ENCODE peak calls at places on chromosome 20, in nine cellular contexts. O, J, P, E, Y, R, M, H and T are unnamed samples.

GRCh38 chr20:37755665-37756064 is 61.8 kb downstream of the CTNNBL1 start:
- DNase-seq in Y (no peak), R (no peak), M (no peak), O (peak; percentile 11), J (no peak), H (no peak), P (no peak), E (peak; percentile 32), T (no peak)

GRCh38 chr20:19936801-19937583 is 80.2 kb upstream of the NAA20 start:
- DNase-seq in E (no peak), R (no peak), J (no peak), Y (no peak), H (no peak), P (no peak), M (no peak), O (no peak), T (peak; percentile 23)

GRCh38 chr20:840858-841567 is 7.5 kb downstream of the FAM110A start:
- DNase-seq in H (no peak), E (no peak), P (peak; percentile 60), M (no peak), J (no peak), O (no peak), Y (no peak), R (no peak), T (no peak)

GRCh38 chr20:34998331-34998950 is 42.8 kb downstream of the MYH7B start:
- DNase-seq in Y (no peak), J (no peak), R (no peak), E (no peak), M (no peak), O (no peak), H (no peak), P (no peak), T (no peak)

GRCh38 chr20:50516935-50517816 is 7.0 kb downstream of the PTPN1 start:
- DNase-seq in H (no peak), J (no peak), M (no peak), E (no peak), O (no peak), P (no peak), Y (no peak), R (no peak), T (no peak)

GRCh38 chr20:19769516-19769915 is 11.5 kb downstream of the RIN2 start:
- DNase-seq in H (no peak), M (no peak), E (no peak), O (no peak), P (no peak), Y (no peak), R (no peak), J (no peak), T (no peak)

GRCh38 chr20:51306521-51307358 is 235.8 kb downstream of the NFATC2 start:
- DNase-seq in P (peak; percentile 86), Y (peak; percentile 78), M (no peak), O (peak; percentile 66), J (peak; percentile 40), E (no peak), R (peak; percentile 91), H (peak; percentile 74), T (peak; percentile 73)

GRCh38 chr20:1389703-1390385 is 3.0 kb downstream of the FKBP1A start:
- DNase-seq in E (no peak), J (no peak), P (no peak), H (no peak), M (no peak), Y (no peak), O (no peak), R (no peak), T (no peak)

GRCh38 chr20:10328897-10329255 is 105.1 kb downstream of the MKKS start:
- DNase-seq in J (no peak), P (no peak), R (no peak), H (no peak), Y (no peak), E (no peak), M (no peak), O (no peak), T (no peak)

GRCh38 chr20:22583773-22584629 is at the start of gene FOXA2:
- DNase-seq in P (no peak), R (no peak), H (no peak), M (no peak), Y (peak; percentile 3), O (peak; percentile 67), E (no peak), J (no peak), T (no peak)

GRCh38 chr20:22584630-22584921 is 204 bp upstream of the FOXA2 start:
- DNase-seq in E (no peak), R (no peak), H (no peak), Y (no peak), O (no peak), P (no peak), J (no peak), M (no peak), T (no peak)

GRCh38 chr20:22581437-22582385 is 2.7 kb downstream of the FOXA2 start:
- DNase-seq in E (no peak), M (no peak), Y (no peak), H (no peak), J (no peak), R (no peak), P (no peak), O (no peak), T (no peak)

GRCh38 chr20:22582960-22583772 is 1.2 kb downstream of the FOXA2 start:
- DNase-seq in H (no peak), R (no peak), P (no peak), E (no peak), M (no peak), Y (no peak), O (peak; percentile 48), J (no peak), T (no peak)

DNA sequence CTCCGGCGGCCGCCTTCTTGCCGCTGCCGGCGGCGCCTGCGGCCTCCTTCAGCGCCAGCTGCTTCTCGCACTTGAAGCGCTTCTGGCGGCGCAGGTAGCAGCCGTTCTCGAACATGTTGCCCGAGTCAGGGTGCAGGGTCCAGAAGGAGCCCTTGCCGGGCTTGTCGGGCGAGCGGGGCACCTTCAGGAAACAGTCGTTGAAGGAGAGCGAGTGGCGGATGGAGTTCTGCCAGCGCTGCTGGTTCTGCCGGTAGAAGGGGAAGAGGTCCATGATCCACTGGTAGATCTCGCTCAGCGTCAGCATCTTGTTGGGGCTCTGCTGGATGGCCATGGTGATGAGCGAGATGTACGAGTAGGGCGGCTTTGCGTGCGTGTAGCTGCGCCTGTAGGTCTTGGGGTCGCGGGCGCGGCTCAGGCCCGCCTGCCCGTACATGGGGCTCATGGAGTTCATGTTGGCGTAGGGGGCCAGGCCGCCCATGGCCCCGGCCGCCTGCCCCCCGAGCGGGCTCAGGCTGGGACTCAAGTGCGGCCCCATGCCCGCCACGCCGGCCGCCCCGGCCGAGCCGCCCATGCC is 1.9 kb downstream of the FOXA2 start:
- DNase-seq in J (no peak), Y (no peak), M (no peak), H (no peak), R (no peak), P (no peak), E (no peak), O (no peak), T (no peak)
- H3K4me3 ChIP-seq in J (no peak overlapping the region), Y (no peak overlapping the region), M (no peak overlapping the region), H (no peak overlapping the region), R (no peak overlapping the region), P (no peak overlapping the region), E (no peak overlapping the region), O (peak overlapping the region; percentile 72), T (no peak overlapping the region)

DNA sequence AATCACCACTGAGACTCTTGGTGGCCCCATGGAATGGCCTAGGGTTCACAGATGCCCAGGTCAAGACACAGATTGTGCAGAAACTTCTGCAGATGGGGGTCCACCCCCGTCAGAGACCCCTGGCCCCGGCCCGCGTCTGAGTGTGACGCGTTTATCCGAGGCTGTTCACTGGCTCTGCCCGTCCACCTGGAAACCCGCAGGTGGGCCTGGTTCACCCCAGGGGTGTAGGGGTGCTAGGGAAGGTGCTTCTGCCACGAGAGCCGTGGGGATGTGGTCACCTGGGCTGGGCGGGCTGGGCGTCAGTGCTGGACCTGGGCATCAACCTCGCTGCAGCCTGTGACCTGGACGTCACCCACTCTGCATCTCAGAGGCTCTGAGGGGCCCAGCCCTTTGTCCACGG is 39.5 kb upstream of the GATA5 start:
- DNase-seq in H (no peak), E (no peak), P (no peak), J (no peak), Y (no peak), O (no peak), M (no peak), R (no peak), T (no peak)
- H3K4me3 ChIP-seq in H (no peak overlapping the region), E (no peak overlapping the region), P (no peak overlapping the region), J (no peak overlapping the region), Y (no peak overlapping the region), O (no peak overlapping the region), M (no peak overlapping the region), R (no peak overlapping the region), T (no peak overlapping the region)

GRCh38 chr20:53914861-53915458 is 155.4 kb downstream of the BCAS1 start:
- DNase-seq in H (no peak), J (no peak), P (no peak), Y (peak; percentile 44), O (peak; percentile 31), E (no peak), R (no peak), M (no peak), T (no peak)
- H3K4me3 ChIP-seq in H (peak overlapping the region; percentile 92), J (peak overlapping the region; percentile 79), P (peak overlapping the region; percentile 72), Y (peak overlapping the region; percentile 56), O (peak overlapping the region; percentile 39), E (peak overlapping the region; percentile 38), R (peak overlapping the region; percentile 29), M (peak overlapping the region; percentile 37), T (peak overlapping the region; percentile 44)

GRCh38 chr20:33861458-33861857 is 50.3 kb downstream of the CHMP4B start:
- DNase-seq in M (no peak), O (no peak), P (no peak), J (no peak), Y (no peak), H (no peak), E (no peak), R (no peak), T (no peak)

GRCh38 chr20:33865761-33866160 is 54.6 kb downstream of the CHMP4B start:
- DNase-seq in P (no peak), J (no peak), O (no peak), H (no peak), R (no peak), Y (no peak), M (no peak), E (no peak), T (no peak)

GRCh38 chr20:33864324-33864963 is 53.3 kb downstream of the CHMP4B start:
- DNase-seq in E (no peak), O (no peak), P (no peak), H (no peak), M (no peak), J (no peak), R (no peak), Y (no peak), T (no peak)

GRCh38 chr20:33863440-33864323 is 52.5 kb downstream of the CHMP4B start:
- DNase-seq in E (no peak), H (no peak), O (no peak), R (no peak), M (no peak), Y (no peak), P (no peak), J (no peak), T (peak; percentile 35)

DNA sequence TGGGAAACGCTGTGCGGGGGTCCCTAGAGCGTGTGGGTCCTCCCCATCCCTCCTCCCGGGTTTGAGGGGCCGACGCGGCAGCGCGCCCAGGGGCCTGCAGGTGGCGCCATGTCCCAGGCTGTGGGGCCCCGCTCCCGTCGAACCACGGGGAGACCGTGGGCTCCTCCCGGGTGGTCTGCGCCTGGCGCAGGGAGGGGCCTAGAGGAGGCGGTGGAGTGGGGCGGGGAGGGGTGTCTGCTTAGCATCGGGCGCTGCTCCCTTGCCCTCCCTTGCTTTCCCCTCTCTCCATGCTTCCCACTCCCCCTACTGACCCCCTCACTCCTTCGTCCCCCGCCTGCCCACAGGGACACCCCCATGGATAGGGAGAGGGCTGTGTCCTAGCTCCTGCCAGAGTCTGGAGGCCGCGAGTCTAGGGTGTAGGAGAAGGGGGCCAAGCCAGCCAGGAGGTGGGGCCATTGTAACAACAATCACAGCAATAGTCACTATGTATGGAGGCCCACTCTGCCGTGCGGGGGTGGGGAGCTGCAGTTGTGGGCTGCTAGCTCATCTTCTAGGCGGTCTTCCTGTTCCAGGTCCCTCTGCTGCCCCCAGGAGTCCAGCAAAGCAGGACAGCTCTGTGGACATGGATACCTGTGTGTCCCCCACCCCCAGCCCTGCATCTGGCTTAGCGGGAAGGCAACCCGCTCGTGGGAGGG is 51.7 kb downstream of the CHMP4B start:
- DNase-seq in E (peak; percentile 26), R (peak; percentile 80), P (peak; percentile 81), H (peak; percentile 39), M (no peak), J (no peak), O (peak; percentile 61), Y (peak; percentile 68), T (peak; percentile 81)
- H3K4me3 ChIP-seq in E (no peak overlapping the region), R (peak overlapping the region; percentile 12), P (no peak overlapping the region), H (no peak overlapping the region), M (no peak overlapping the region), J (no peak overlapping the region), O (peak overlapping the region; percentile 11), Y (peak overlapping the region; percentile 2), T (no peak overlapping the region)